ENCODE peak calls at places on chromosomes 11 and 22, in ten cellular contexts. V is Peyer's patch; P is neural progenitor cell; S is AG09319; I is MM.1S; J is CD8-positive, alpha-beta T cell; H is PC-9; E is A549; F is mucosa of descending colon; W is adrenal gland. Q is an unnamed sample.

GRCh38 chr22:49569286-49570031 is 258.2 kb downstream of the BRD1 start:
- DNase-seq in S (no peak), W (no peak), P (no peak), F (no peak), J (no peak), H (no peak), I (no peak), E (no peak), V (no peak), Q (no peak)

GRCh38 chr11:9662273-9662672 is 1.6 kb upstream of the SWAP70 start:
- DNase-seq in S (no peak), F (no peak), V (no peak), E (no peak), W (peak), P (no peak), I (no peak), H (no peak), J (no peak), Q (no peak)

GRCh38 chr11:92329137-92329536 is 104.5 kb downstream of the FAT3 start:
- DNase-seq in V (no peak), J (no peak), P (no peak), I (no peak), F (no peak), H (no peak), S (no peak), E (no peak), W (no peak), Q (no peak)

GRCh38 chr11:126124284-126124683 is 61.6 kb upstream of the CDON start:
- DNase-seq in I (no peak), H (no peak), J (no peak), V (no peak), E (no peak), F (no peak), S (no peak), W (no peak), P (no peak), Q (peak)

GRCh38 chr11:65662247-65662801 is 392 bp downstream of the RELA start:
- DNase-seq in E (no peak), S (no peak), J (no peak), F (no peak), W (peak), V (no peak), H (no peak), P (no peak), I (no peak), Q (no peak)

GRCh38 chr11:124194696-124195418 is 11.7 kb downstream of the OR10D3 start:
- DNase-seq in J (peak), S (peak), F (no peak), E (peak), V (no peak), I (peak), W (peak), H (peak), P (peak), Q (peak)

GRCh38 chr11:82896183-82896582 is 4.0 kb downstream of the PRCP start:
- DNase-seq in V (no peak), E (no peak), P (no peak), J (no peak), I (no peak), H (no peak), S (no peak), F (no peak), W (no peak), Q (no peak)

GRCh38 chr11:102223859-102224258 is 93.4 kb upstream of the BIRC3 start:
- DNase-seq in S (no peak), F (no peak), I (no peak), P (no peak), H (no peak), V (no peak), E (no peak), W (no peak), J (no peak), Q (no peak)

GRCh38 chr11:84854498-84854880 is 772.7 kb downstream of the DLG2 start:
- DNase-seq in W (no peak), H (no peak), V (no peak), P (no peak), E (no peak), J (no peak), F (no peak), I (no peak), S (no peak), Q (no peak)

GRCh38 chr11:40129276-40129675 is 1330.2 kb downstream of the LRRC4C start:
- DNase-seq in P (peak), W (no peak), V (no peak), H (no peak), I (no peak), E (peak), F (no peak), S (no peak), J (no peak), Q (no peak)

GRCh38 chr22:44116755-44117684 is 63.7 kb upstream of the PARVG start:
- DNase-seq in J (no peak), W (no peak), I (no peak), H (no peak), F (no peak), P (no peak), V (no peak), S (no peak), E (no peak), Q (no peak)

GRCh38 chr22:44119669-44120313 is 60.9 kb upstream of the PARVG start:
- DNase-seq in J (no peak), V (no peak), I (no peak), S (no peak), H (no peak), W (no peak), F (no peak), E (no peak), P (no peak), Q (no peak)

GRCh38 chr22:44118645-44119315 is 61.9 kb upstream of the PARVG start:
- DNase-seq in J (no peak), H (no peak), F (no peak), E (no peak), W (no peak), V (no peak), P (no peak), I (no peak), S (no peak), Q (no peak)

GRCh38 chr22:44116331-44116730 is 64.4 kb upstream of the PARVG start:
- DNase-seq in W (no peak), V (no peak), S (no peak), E (no peak), I (no peak), F (no peak), J (no peak), P (no peak), H (no peak), Q (no peak)

DNA sequence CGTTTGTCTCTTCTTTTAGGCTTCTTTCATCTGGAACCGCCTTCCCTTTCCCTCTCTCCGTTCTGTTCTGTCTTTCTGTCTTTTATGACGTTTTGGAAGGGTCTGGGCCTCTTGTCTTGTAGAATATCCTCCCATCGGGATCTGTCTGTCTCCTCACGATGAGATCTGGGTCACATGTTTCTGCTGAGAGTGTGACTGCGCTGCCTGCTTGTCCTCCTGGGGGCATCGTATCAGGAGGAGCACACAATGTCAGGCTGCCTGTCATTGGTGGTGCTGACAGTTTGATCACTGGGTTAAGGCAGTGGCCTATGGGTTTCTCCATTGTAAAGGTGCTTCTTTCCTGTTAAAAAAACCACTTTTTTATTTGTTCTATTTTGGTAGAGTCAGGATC is 60.4 kb upstream of the PARVG start:
- DNase-seq in F (no peak), W (no peak), I (no peak), V (no peak), J (no peak), H (no peak), S (no peak), P (no peak), E (no peak), Q (no peak)
- TF ChIP-seq CTCF in F (no peak), W (no peak), I (no peak), V (no peak), J (no peak), H (no peak), S (no peak), P (no peak), E (no peak), Q (no peak)

GRCh38 chr11:34105079-34105956 is at the start of gene NAT10:
- DNase-seq in W (peak), P (peak), E (peak), V (peak), H (peak), S (peak), J (peak), F (peak), I (peak), Q (peak)
- TF ChIP-seq CTCF in W (peak), P (peak), E (no peak), V (peak), H (no peak), S (no peak), J (no peak), F (no peak), I (peak), Q (no peak)

DNA sequence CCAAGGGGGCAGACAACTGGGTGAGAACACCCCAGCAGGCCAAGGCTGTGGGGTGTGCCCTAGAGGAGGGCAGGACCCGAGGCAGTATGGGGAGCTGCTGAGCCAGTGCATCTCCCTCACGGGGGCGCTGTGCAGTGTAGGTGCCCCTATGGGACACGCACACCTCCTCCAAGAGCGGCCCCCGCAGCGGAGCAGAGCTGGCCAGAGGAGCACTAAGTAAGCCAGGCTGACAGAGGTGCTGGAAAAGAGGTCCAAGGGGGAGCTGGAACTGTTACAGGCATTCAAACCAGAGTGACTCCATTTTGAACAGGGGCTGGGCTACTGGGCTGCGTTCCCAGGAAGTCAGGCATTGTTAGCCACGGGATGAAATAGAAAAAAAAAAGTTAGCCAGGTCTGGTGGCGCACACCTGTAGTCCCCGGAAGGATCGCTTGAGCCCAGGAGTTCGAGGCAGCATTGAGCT is 41.8 kb downstream of the TST start:
- DNase-seq in F (peak), J (peak), P (peak), V (peak), I (peak), S (no peak), E (peak), W (peak), H (peak), Q (peak)
- TF ChIP-seq CTCF in F (peak), J (peak), P (peak), V (peak), I (peak), S (peak), E (peak), W (peak), H (no peak), Q (no peak)

GRCh38 chr11:20672575-20672974 is 3.2 kb downstream of the NELL1 start:
- DNase-seq in P (peak), F (no peak), J (no peak), V (no peak), I (peak), S (no peak), H (no peak), E (peak), W (no peak), Q (no peak)

GRCh38 chr11:20669833-20670684 is 673 bp downstream of the NELL1 start:
- DNase-seq in E (no peak), I (no peak), P (peak), J (no peak), H (no peak), F (no peak), S (no peak), W (no peak), V (no peak), Q (no peak)

GRCh38 chr11:20670932-20671403 is 1.6 kb downstream of the NELL1 start:
- DNase-seq in F (no peak), V (no peak), S (no peak), I (no peak), E (no peak), J (no peak), H (no peak), P (peak), W (no peak), Q (no peak)

GRCh38 chr11:20668844-20669832 is at the start of gene NELL1:
- DNase-seq in S (no peak), W (no peak), J (no peak), E (no peak), H (no peak), V (no peak), F (peak), I (no peak), P (peak), Q (no peak)

GRCh38 chr11:20671856-20672546 is 2.6 kb downstream of the NELL1 start:
- DNase-seq in P (peak), S (no peak), F (no peak), I (no peak), H (no peak), V (no peak), W (no peak), E (peak), J (no peak), Q (peak)
- TF ChIP-seq CTCF in P (peak), S (no peak), F (no peak), I (peak), H (no peak), V (no peak), W (no peak), E (peak), J (no peak), Q (peak)

GRCh38 chr11:15602042-15602441 is 487.3 kb downstream of the INSC start:
- DNase-seq in S (no peak), I (no peak), H (no peak), E (no peak), F (no peak), V (no peak), J (no peak), W (no peak), P (no peak), Q (no peak)
- TF ChIP-seq CTCF in S (no peak), I (no peak), H (no peak), E (no peak), F (no peak), V (peak), J (no peak), W (no peak), P (no peak), Q (no peak)

DNA sequence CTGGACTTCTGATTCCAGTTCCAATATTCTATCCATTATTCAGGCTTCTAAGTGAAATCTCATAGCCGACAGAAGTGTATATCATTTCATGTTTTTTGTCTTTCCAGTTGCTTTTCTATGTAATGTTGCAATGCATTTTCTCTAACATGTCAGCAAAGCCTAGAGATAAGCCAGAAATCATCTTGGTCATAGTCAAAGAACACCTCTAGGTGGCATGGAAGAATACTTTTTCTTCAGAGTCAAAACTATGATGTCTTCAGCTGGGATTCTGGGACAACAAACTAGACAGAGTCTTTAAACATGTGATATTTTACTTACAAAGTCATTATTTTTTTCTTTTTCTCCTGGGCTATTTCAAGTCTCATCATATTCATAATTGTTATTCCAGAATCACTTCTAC is 4.4 kb downstream of the GAS2 start:
- DNase-seq in H (no peak), P (no peak), F (no peak), I (peak), V (no peak), S (no peak), J (no peak), E (peak), W (no peak), Q (no peak)
- TF ChIP-seq CTCF in H (peak), P (peak), F (no peak), I (peak), V (peak), S (peak), J (no peak), E (peak), W (no peak), Q (no peak)

DNA sequence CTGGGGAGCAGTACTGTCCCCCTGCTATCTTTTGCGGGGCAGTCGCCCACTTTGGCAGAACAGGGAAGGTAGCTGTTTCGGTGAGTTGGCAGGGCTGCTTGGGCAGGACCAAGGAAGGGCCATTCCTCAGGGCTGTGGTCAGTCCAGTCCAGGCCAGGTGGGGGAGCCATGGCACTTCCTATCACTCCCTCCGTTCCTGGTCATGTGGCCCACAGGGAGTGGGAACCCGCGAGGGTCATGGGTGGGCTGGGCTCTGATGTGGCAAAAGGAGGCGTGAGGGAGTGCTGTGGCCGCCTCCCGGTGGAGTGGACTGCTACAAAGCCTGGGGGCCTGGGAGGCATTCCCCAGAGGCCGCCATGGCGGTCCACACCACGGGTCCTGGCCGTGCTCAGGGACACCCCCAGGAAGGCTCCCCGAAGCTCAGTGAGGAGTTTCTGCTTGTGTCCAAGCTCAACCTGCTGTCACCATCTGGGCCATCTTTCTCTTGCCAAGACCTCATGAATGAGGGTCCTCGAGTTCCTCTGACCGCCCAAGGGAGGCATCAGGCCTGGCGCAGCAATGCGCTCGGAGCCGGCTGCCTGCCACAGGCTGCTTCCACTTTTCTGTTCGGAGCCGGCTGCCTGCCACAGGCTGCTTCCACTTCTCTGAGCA is 11.9 kb downstream of the CHID1 start:
- DNase-seq in V (no peak), P (peak), F (no peak), E (peak), J (no peak), S (no peak), H (peak), W (peak), I (no peak), Q (peak)
- TF ChIP-seq CTCF in V (no peak), P (peak), F (no peak), E (peak), J (no peak), S (peak), H (peak), W (peak), I (no peak), Q (no peak)

DNA sequence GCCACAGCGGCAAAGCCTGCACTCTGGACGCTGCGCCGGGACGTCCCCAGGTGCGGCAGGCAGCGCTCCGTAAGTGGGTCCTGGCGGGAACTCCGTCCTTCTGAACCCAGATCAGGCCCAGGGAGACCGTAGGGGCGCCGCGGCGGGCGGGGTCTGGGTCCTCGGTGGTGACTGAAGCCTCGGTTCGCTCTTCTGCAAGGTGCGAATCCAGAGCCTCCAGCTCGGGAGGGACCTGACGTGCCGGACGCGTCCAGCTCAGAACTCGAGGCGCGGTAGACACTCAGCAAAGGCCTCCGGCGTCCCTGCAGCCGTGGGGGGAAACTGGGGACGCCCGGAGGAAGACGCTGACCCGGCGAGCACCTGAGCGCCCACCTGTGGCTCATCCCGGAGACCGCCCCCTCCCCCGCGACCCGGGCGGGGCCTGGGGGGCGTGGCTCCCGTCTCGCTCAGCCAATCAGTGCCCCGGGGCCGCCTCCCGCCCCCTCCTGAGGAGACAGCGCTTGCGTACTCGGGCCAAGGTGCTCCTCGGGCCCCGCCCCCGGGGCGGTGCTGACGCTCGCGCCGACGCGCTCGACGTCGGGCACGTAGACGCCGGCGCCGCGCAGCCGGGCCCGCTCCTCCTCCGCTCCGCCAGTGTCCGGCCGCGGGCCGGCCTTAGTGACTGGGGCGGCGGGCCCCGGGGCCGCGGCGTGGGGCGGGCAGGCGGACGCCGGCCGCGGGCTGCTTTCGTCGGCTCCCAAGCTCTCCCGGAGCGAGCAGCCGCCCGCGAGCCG is at the start of gene PPFIA1:
- DNase-seq in E (peak), I (peak), J (peak), W (peak), S (peak), H (peak), F (peak), P (peak), V (peak), Q (peak)
- TF ChIP-seq CTCF in E (no peak), I (no peak), J (peak), W (no peak), S (no peak), H (no peak), F (no peak), P (no peak), V (no peak), Q (no peak)